ENCODE peak calls at places on chromosomes 3 and 15, in nine cellular contexts. Z is heart right ventricle; P is C1 segment of cervical spinal cord; F is T-helper 9 cell; J is colonic mucosa; S is activated T-cell treated with anti-CD3 and anti-CD28 coated beads, Interleukin-2, amount 50 U/mL, for 1 hour; W is GM19239; V is astrocyte of the spinal cord; I is DMS53. X is an unnamed sample.

GRCh38 chr3:10511809-10512494 is 6.6 kb upstream of the ATP2B2 start:
- DNase-seq in Z (no peak), F (no peak), W (no peak), S (no peak), I (no peak), P (no peak), J (no peak), V (peak), X (peak)

GRCh38 chr3:43872301-43872700 is 181.6 kb downstream of the ABHD5 start:
- DNase-seq in Z (no peak), J (no peak), S (no peak), I (no peak), W (no peak), V (peak), F (no peak), P (no peak), X (peak)

GRCh38 chr3:129549006-129549800 is 6.2 kb downstream of the H1-8 start:
- DNase-seq in P (no peak), J (no peak), I (no peak), W (no peak), S (no peak), Z (no peak), F (no peak), V (peak), X (peak)

GRCh38 chr15:80779658-80780415 is 667 bp downstream of the CEMIP start:
- DNase-seq in J (peak), V (peak), I (peak), P (no peak), W (no peak), S (no peak), F (no peak), Z (no peak), X (peak)

GRCh38 chr3:48952510-48953118 is 34.0 kb downstream of the ARIH2 start:
- DNase-seq in F (peak), W (no peak), S (peak), Z (peak), J (peak), P (no peak), V (no peak), I (peak), X (no peak)

GRCh38 chr3:190169243-190169642 is 48.5 kb upstream of the P3H2 start:
- DNase-seq in Z (no peak), S (no peak), J (no peak), V (no peak), P (no peak), I (no peak), F (no peak), W (no peak), X (no peak)

GRCh38 chr15:92819312-92820232 is 80.6 kb upstream of the CHD2 start:
- DNase-seq in S (no peak), V (peak), P (peak), J (no peak), I (peak), W (no peak), Z (no peak), F (no peak), X (no peak)

GRCh38 chr3:354433-354832 is 157.9 kb downstream of the CHL1 start:
- DNase-seq in P (peak), W (no peak), Z (no peak), V (peak), I (peak), F (no peak), S (no peak), J (peak), X (peak)

GRCh38 chr15:89912145-89912673 is 543 bp downstream of the ARPIN start:
- DNase-seq in F (no peak), Z (peak), S (no peak), W (no peak), I (peak), V (peak), J (peak), P (peak), X (peak)

X was measured in HTR-8/SVneo.